ENCODE peak calls at places on chromosomes 3 and 15, in five cellular contexts. L, J, H, Q and W are unnamed samples.

GRCh38 chr3:51686512-51687215 is 15.6 kb downstream of the TEX264 start:
- DNase-seq in L (peak), J (peak), H (no peak), Q (peak), W (peak)

GRCh38 chr3:150059241-150059640 is 88.5 kb upstream of the PFN2 start:
- DNase-seq in L (no peak), J (peak), H (no peak), Q (no peak), W (no peak)

GRCh38 chr3:146542968-146543367 is 1.4 kb downstream of the PLSCR1 start:
- DNase-seq in L (no peak), J (no peak), H (no peak), Q (no peak), W (peak)

GRCh38 chr3:133821767-133822638 is 16.4 kb downstream of the SRPRB start:
- DNase-seq in L (no peak), J (peak), H (no peak), Q (no peak), W (peak)

GRCh38 chr3:161977063-161977462 is 480.5 kb downstream of the OTOL1 start:
- DNase-seq in L (no peak), J (peak), H (peak), Q (no peak), W (peak)

GRCh38 chr3:57048728-57049127 is 11.7 kb upstream of the SPATA12 start:
- DNase-seq in L (peak), J (no peak), H (no peak), Q (no peak), W (no peak)

GRCh38 chr15:60255390-60255789 is 142.4 kb downstream of the ANXA2 start:
- DNase-seq in L (no peak), J (no peak), H (no peak), Q (peak), W (no peak)

GRCh38 chr3:188578579-188579363 is 424.8 kb downstream of the LPP start:
- DNase-seq in L (peak), J (peak), H (no peak), Q (peak), W (peak)

GRCh38 chr3:56468184-56469106 is at the start of gene ERC2:
- DNase-seq in L (no peak), J (peak), H (no peak), Q (no peak), W (peak)

GRCh38 chr3:82496890-82497560 is 735.6 kb upstream of the GBE1 start:
- DNase-seq in L (peak), J (no peak), H (no peak), Q (peak), W (no peak)

GRCh38 chr3:119084371-119085069 is 49.9 kb upstream of the IGSF11 start:
- DNase-seq in L (no peak), J (no peak), H (no peak), Q (no peak), W (no peak)

GRCh38 chr15:85024509-85025336 is 43.1 kb downstream of the PDE8A start:
- DNase-seq in L (no peak), J (peak), H (no peak), Q (peak), W (no peak)

GRCh38 chr3:64295594-64295993 is 70.3 kb upstream of the PRICKLE2 start:
- DNase-seq in L (no peak), J (peak), H (peak), Q (no peak), W (peak)

GRCh38 chr3:99774467-99774866 is 43.2 kb upstream of the CMSS1 start:
- DNase-seq in L (no peak), J (peak), H (peak), Q (no peak), W (peak)

GRCh38 chr15:84960391-84961113 is 21.1 kb upstream of the PDE8A start:
- DNase-seq in L (no peak), J (no peak), H (no peak), Q (no peak), W (no peak)

GRCh38 chr3:185075547-185075946 is 77.3 kb downstream of the C3orf70 start:
- DNase-seq in L (no peak), J (no peak), H (no peak), Q (no peak), W (no peak)

GRCh38 chr15:31300208-31300661 is 26.4 kb upstream of the KLF13 start:
- DNase-seq in L (no peak), J (no peak), H (no peak), Q (no peak), W (no peak)

GRCh38 chr15:47715856-47716445 is 1.4 kb upstream of the SEMA6D start:
- DNase-seq in L (no peak), J (peak), H (no peak), Q (no peak), W (peak)

GRCh38 chr15:51132384-51133139 is 37.9 kb upstream of the TNFAIP8L3 start:
- DNase-seq in L (peak), J (peak), H (peak), Q (peak), W (peak)

DNA sequence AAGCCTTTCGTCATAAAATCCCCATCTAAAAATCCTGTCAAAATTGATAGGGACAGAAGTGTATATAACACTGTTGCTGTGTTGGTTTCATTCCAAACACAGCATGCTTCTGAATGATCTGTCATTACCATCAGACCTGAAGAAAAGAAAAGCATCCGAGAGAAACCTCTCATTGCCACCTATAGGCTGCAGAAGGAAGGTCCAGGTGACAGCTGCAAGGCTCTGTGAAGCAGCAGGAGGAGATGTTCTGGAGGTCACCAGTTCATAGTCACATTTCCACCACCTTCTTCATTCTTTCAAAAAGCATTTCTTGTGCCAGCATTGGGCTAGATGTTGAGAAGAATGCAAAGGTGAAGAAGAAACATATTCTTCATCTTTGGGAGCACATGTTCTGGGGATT is 503.7 kb upstream of the NR2F2 start:
- DNase-seq in L (no peak), J (no peak), H (no peak), Q (no peak), W (no peak)
- TF ChIP-seq CTCF in L (peak), J (peak), H (no peak), Q (no peak), W (peak)

GRCh38 chr15:52677593-52677992 is 1.6 kb downstream of the ATOSA start:
- DNase-seq in L (no peak), J (no peak), H (no peak), Q (no peak), W (no peak)

GRCh38 chr15:52673734-52674133 is 5.5 kb downstream of the ATOSA start:
- DNase-seq in L (no peak), J (no peak), H (no peak), Q (no peak), W (no peak)

GRCh38 chr15:52673312-52673711 is 5.9 kb downstream of the ATOSA start:
- DNase-seq in L (no peak), J (no peak), H (no peak), Q (peak), W (no peak)

GRCh38 chr15:52672661-52673060 is 6.5 kb downstream of the ATOSA start:
- DNase-seq in L (no peak), J (no peak), H (no peak), Q (no peak), W (no peak)

GRCh38 chr15:52674831-52675230 is 4.4 kb downstream of the ATOSA start:
- DNase-seq in L (no peak), J (no peak), H (no peak), Q (no peak), W (no peak)
- H3K4me3 ChIP-seq in L (peak), J (no peak), H (no peak), Q (no peak), W (no peak)

GRCh38 chr3:58560771-58561311 is 16.4 kb downstream of the FAM107A start:
- DNase-seq in L (peak), J (peak), H (peak), Q (peak), W (peak)
- TF ChIP-seq CTCF in L (peak), J (peak), H (peak), Q (peak), W (peak)

GRCh38 chr15:46344115-46344749 is 709.4 kb downstream of the SQOR start:
- DNase-seq in L (no peak), J (no peak), H (no peak), Q (no peak), W (no peak)
- H3K4me3 ChIP-seq in L (no peak), J (no peak), H (no peak), Q (no peak), W (no peak)

GRCh38 chr15:80585544-80586018 is 109.5 kb upstream of the ABHD17C start:
- DNase-seq in L (no peak), J (no peak), H (no peak), Q (no peak), W (no peak)
- TF ChIP-seq CTCF in L (peak), J (no peak), H (no peak), Q (no peak), W (no peak)

GRCh38 chr3:9889405-9889804 is 1.0 kb upstream of the JAGN1 start:
- DNase-seq in L (no peak), J (no peak), H (no peak), Q (no peak), W (no peak)
- H3K4me3 ChIP-seq in L (no peak), J (no peak), H (no peak), Q (no peak), W (no peak)

GRCh38 chr15:76625267-76625666 is 279.9 kb downstream of the SCAPER start:
- DNase-seq in L (no peak), J (no peak), H (no peak), Q (no peak), W (no peak)
- TF ChIP-seq CTCF in L (no peak), J (no peak), H (no peak), Q (no peak), W (no peak)

GRCh38 chr3:37862712-37863551 is 1.3 kb downstream of the CTDSPL start:
- DNase-seq in L (no peak), J (peak), H (no peak), Q (peak), W (peak)
- H3K4me3 ChIP-seq in L (no peak), J (peak), H (peak), Q (no peak), W (peak)